ENCODE peak calls at places on chromosomes 1 and 21, in four cellular contexts. D is body of pancreas, S is neural progenitor cell, W is endothelial cell of umbilical vein. Y is an unnamed sample.

GRCh38 chr1:248618119-248618518 is 16.8 kb downstream of the OR2T11 start:
- DNase-seq in D (no peak), S (no peak), W (no peak), Y (no peak)

GRCh38 chr1:186183970-186184628 is 191.0 kb downstream of the TPR start:
- DNase-seq in D (no peak), S (no peak), W (no peak), Y (no peak)

GRCh38 chr1:109787845-109788605 is 24.3 kb upstream of the EPS8L3 start:
- DNase-seq in D (peak), S (no peak), W (no peak), Y (peak)

GRCh38 chr1:51569284-51570062 is 47.4 kb upstream of the OSBPL9 start:
- DNase-seq in D (peak), S (no peak), W (peak), Y (peak)

GRCh38 chr1:94725566-94725965 is 94.6 kb upstream of the SLC44A3 start:
- DNase-seq in D (no peak), S (no peak), W (no peak), Y (no peak)

GRCh38 chr21:37579356-37579755 is 212.8 kb downstream of the DYRK1A start:
- DNase-seq in D (no peak), S (no peak), W (no peak), Y (no peak)

GRCh38 chr1:151147132-151147503 is 687 bp upstream of the SEMA6C start:
- DNase-seq in D (no peak), S (no peak), W (peak), Y (no peak)

GRCh38 chr1:36843027-36843426 is 191.3 kb downstream of the GRIK3 start:
- DNase-seq in D (no peak), S (no peak), W (no peak), Y (no peak)

GRCh38 chr1:93635614-93636543 is 45.8 kb downstream of the BCAR3 start:
- DNase-seq in D (no peak), S (peak), W (peak), Y (no peak)

GRCh38 chr1:13516606-13517005 is 2.8 kb upstream of the LRRC38 start:
- DNase-seq in D (no peak), S (no peak), W (no peak), Y (no peak)

GRCh38 chr1:13510499-13510898 is 3.3 kb downstream of the LRRC38 start:
- DNase-seq in D (no peak), S (no peak), W (no peak), Y (no peak)

GRCh38 chr1:13513063-13513884 is 529 bp downstream of the LRRC38 start:
- DNase-seq in D (no peak), S (peak), W (no peak), Y (peak)

GRCh38 chr1:13513885-13514546 is at the start of gene LRRC38:
- DNase-seq in D (no peak), S (peak), W (no peak), Y (peak)

DNA sequence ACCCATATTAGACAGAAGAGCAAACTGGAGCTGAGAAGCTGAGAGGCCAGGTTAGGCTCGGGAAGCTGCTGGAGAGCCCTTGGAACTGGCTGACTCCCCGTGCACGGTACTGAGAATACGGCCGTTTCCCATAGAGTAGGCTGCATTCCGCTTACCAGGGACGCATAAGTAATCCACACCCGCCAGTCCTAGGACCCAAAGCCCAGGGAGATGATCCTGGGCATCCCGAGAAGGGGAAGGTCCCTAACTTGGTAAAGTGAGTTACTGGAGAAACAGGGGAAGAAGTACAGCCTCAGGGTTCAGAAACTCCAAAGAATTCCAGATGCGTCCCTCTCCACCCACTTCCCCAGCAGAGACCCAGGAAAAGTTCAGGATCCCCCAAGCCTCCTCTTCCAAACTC is 1.3 kb downstream of the LRRC38 start:
- DNase-seq in D (no peak), S (peak), W (no peak), Y (no peak)
- H3K27ac ChIP-seq in D (no peak), S (no peak), W (no peak), Y (no peak)

DNA sequence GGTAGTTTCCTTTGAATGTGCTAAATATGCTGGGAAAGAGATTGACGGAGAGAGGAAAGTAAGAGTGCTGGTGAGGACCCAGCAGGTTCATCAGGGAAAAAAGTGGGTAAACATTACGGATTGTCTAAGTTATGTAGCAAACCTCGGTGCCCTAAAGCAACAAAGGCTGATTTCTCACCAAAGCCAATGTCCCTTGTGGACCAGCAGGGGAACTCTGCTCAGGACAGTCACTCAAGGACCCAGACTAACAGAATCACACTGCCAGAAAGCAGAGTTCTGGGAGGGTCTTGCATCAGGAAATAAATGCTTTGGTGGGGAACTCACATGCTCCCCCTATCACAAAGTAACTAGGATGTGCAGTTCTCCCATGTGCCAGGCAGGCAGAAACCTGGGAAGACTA is 1.7 kb upstream of the IKBKE start:
- DNase-seq in D (no peak), S (no peak), W (no peak), Y (no peak)
- TF ChIP-seq CTCF in D (no peak), S (no peak), W (no peak), Y (no peak)

GRCh38 chr1:67686272-67687197 is 1.5 kb downstream of the GADD45A start:
- DNase-seq in D (peak), S (peak), W (peak), Y (peak)

GRCh38 chr1:67685558-67686271 is 714 bp downstream of the GADD45A start:
- DNase-seq in D (peak), S (peak), W (peak), Y (peak)

GRCh38 chr1:67688526-67689219 is 3.7 kb downstream of the GADD45A start:
- DNase-seq in D (no peak), S (peak), W (no peak), Y (no peak)

GRCh38 chr1:67687649-67688048 is 2.6 kb downstream of the GADD45A start:
- DNase-seq in D (no peak), S (no peak), W (no peak), Y (no peak)

GRCh38 chr1:67687198-67687545 is 2.2 kb downstream of the GADD45A start:
- DNase-seq in D (no peak), S (no peak), W (no peak), Y (no peak)
- H3K4me3 ChIP-seq in D (no peak), S (peak), W (peak), Y (peak)

GRCh38 chr1:87399264-87399663 is 70.6 kb downstream of the LMO4 start:
- DNase-seq in D (no peak), S (no peak), W (no peak), Y (no peak)
- H3K27ac ChIP-seq in D (no peak), S (no peak), W (no peak), Y (no peak)

DNA sequence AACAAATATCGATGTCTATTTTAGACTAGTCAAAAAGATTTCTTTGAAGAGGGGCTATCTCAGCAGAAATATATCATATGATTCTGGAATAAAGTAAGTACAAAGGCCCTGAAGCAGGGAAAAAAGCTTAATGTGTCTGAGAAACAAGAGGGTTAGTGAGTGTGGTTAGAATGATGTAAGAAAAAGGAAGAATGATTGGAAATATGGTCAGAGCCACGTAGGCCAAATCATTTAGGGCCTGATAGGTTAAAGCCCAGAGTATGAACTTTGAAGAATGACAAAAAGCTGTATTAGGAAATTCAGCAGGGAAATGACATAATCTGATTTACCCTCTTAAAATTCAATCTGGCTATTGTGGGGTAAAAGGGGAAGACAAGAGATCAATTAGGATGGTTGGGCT is 69.0 kb upstream of the MUTYH start:
- DNase-seq in D (no peak), S (no peak), W (no peak), Y (no peak)
- TF ChIP-seq CTCF in D (no peak), S (no peak), W (no peak), Y (no peak)

DNA sequence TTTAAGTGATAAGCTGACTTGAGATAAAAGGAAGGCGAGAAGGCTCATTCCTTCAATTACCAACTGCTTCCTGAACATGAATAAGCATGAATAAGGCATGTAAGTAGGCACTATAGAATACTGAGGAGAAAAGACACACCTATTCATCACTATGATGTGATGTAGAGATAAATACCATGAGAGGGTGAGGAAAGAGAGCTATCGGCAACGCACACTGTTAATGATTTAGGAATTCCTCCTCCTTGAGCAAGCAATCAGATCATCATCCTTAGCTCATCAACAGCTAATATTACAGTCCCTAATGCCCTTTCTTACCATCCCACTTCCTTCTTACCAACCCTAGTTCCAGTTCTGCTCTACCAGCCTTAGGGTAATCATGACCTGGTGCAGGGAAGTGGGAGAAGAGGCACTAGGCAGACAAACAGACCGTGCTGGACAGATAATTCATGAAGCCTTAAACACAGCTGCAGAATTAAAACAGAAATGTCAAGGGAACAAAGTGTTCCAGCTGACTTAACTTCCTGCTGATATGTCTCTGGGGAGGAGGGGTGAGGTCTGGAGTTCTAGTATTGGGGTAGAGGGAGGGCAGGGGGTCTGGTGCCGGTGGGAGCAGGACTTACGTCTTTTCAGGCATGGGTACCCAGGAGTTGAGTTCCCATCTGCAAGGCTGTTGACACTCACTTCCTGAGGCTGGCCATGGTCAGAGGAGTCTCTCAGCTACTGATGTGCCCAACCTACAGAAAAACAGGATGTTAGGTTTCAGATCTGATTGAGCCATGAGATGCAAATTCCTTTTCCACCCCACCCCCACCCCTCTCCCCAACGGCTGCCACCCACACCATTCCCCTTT is 12.7 kb upstream of the RCSD1 start:
- DNase-seq in D (peak), S (peak), W (peak), Y (no peak)
- H3K4me3 ChIP-seq in D (no peak), S (no peak), W (no peak), Y (no peak)

DNA sequence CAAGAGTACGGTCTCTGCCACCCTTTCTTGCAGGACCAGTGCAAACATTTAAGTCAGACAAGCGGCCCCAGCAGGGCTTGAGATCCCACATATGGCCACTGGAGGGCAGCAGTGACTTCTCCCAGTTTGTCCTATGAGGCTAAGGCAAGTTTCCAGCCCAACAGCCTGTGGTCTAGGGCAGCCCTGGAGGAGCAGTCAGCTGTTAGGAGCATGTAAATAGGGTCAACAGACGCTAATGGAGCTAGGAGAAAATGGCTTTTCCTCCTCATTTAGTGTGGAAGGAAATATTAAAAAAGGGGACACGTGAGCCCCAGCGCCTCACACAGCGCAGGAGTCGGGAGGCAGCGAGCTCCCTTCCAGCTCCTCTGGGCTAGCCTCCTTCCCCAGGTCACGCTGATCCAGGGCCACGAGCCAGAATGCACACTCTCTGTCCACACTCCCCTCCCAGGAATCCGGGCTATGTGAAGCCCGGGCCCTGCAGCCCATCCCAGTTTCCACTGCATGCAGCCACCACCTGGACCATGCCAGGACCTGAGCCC is 95.6 kb downstream of the LAMC2 start:
- DNase-seq in D (peak), S (peak), W (peak), Y (peak)
- H3K27ac ChIP-seq in D (peak), S (no peak), W (no peak), Y (no peak)

DNA sequence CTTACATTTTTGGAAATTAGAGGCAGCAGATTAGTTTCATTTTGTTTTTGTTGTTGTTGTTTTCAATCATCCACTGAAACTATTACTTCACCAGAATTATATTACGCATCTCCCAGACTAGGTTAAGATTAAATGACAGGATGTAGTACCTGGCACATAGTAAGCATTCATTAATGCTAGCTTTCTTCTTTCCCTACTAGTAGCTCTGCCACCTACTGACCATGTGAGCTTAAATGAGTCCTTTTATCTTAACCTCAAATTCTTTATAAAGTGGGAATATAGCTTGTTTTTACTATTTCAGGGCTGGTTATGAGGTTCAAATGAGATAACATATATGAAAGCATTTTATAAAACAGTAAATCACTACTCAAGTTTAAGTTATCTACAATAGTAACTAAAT is 10.2 kb upstream of the ASPM start:
- DNase-seq in D (no peak), S (no peak), W (no peak), Y (no peak)
- TF ChIP-seq CTCF in D (no peak), S (peak), W (no peak), Y (peak)

DNA sequence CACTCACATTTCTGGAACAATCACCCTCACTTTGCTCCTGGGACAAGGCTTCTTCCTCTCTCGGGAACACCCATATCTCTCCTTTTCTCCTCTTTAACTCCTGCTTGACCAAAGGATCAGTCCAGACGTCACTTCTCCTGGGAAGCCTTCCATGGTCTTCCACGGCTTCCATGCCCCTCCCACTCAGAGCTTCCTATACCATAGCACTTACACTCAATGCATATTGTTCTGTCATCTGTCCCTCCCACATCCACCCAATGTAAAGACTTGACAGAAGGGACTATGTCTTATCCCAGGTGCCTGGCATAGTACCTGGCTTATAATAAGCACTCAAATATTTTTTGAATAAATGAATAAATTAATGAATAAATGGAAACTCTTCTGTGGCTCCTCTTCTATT is 28.2 kb downstream of the CD34 start:
- DNase-seq in D (no peak), S (no peak), W (no peak), Y (peak)
- H3K4me3 ChIP-seq in D (no peak), S (no peak), W (no peak), Y (no peak)

Y was measured in WERI-Rb-1.